ENCODE peak calls at places on chromosomes 13 and 19, in five cellular contexts. S is hypothalamus; L is NCI-H1105; F is activated T-helper 1 cell treated with anti-CD3 and anti-CD28 coated beads, Interleukin-2, amount 50 U/mL, for 16 hours; I is AML-193. Z is an unnamed sample.

GRCh38 chr19:39144487-39145071 is 19.0 kb downstream of the PAK4 start:
- DNase-seq in S (no peak), L (no peak), F (no peak), I (no peak), Z (no peak)

GRCh38 chr19:54302252-54302651 is 10.7 kb downstream of the LILRA5 start:
- DNase-seq in S (no peak), L (no peak), F (no peak), I (peak; percentile 93), Z (no peak)

GRCh38 chr19:4985551-4985991 is 16.7 kb downstream of the KDM4B start:
- DNase-seq in S (no peak), L (no peak), F (no peak), I (no peak), Z (no peak)

GRCh38 chr13:76383671-76384461 is 502.3 kb downstream of the KCTD12 start:
- DNase-seq in S (no peak), L (no peak), F (no peak), I (no peak), Z (no peak)

GRCh38 chr13:31927219-31927653 is 104.3 kb upstream of the FRY start:
- DNase-seq in S (no peak), L (no peak), F (no peak), I (no peak), Z (peak; percentile 22)

GRCh38 chr13:102688306-102688973 is 6.4 kb downstream of the METTL21C start:
- DNase-seq in S (no peak), L (no peak), F (no peak), I (no peak), Z (no peak)

GRCh38 chr19:16098416-16098768 is 13.3 kb upstream of the RAB8A start:
- DNase-seq in S (no peak), L (no peak), F (no peak), I (no peak), Z (no peak)

GRCh38 chr19:18436651-18437478 is 1.1 kb downstream of the ISYNA1 start:
- DNase-seq in S (peak; percentile 32), L (peak; percentile 91), F (peak; percentile 56), I (no peak), Z (peak; percentile 82)

GRCh38 chr19:3547301-3547731 is 8.3 kb downstream of the TEKTIP1 start:
- DNase-seq in S (no peak), L (no peak), F (no peak), I (no peak), Z (no peak)

GRCh38 chr19:10748924-10749434 is 31.1 kb downstream of the DNM2 start:
- DNase-seq in S (no peak), L (no peak), F (no peak), I (no peak), Z (peak; percentile 12)

GRCh38 chr19:867301-867793 is 7.9 kb downstream of the CFD start:
- DNase-seq in S (no peak), L (no peak), F (no peak), I (no peak), Z (no peak)

GRCh38 chr19:14048439-14049153 is 13.3 kb downstream of the PALM3 start:
- DNase-seq in S (no peak), L (peak; percentile 4), F (peak; percentile 58), I (peak; percentile 54), Z (no peak)

Z was measured in DMS79 treated with DMSO at 0.1 percent for 48 hours.